ENCODE peak calls at places on chromosomes 6 and 20, in four cellular contexts. E is SK-N-SH, T is MM.1S, C is neural progenitor cell. Q is an unnamed sample.

GRCh38 chr6:128768187-128768586 is 114.8 kb upstream of the LAMA2 start:
- DNase-seq in E (no peak), T (no peak), C (no peak), Q (no peak)

GRCh38 chr6:66376021-66376420 is 669.0 kb upstream of the EYS start:
- DNase-seq in E (no peak), T (no peak), C (no peak), Q (peak)

GRCh38 chr20:37298190-37298939 is 8.9 kb downstream of the MANBAL start:
- DNase-seq in E (no peak), T (peak), C (no peak), Q (peak)

GRCh38 chr6:135274561-135275293 is 93.6 kb downstream of the MYB start:
- DNase-seq in E (no peak), T (no peak), C (no peak), Q (no peak)

GRCh38 chr6:159075506-159076100 is 30.8 kb upstream of the TAGAP start:
- DNase-seq in E (no peak), T (no peak), C (no peak), Q (no peak)

GRCh38 chr20:62955519-62956386 is 3.2 kb downstream of the SLC17A9 start:
- DNase-seq in E (no peak), T (no peak), C (no peak), Q (no peak)

GRCh38 chr6:157982580-157983438 is 1.1 kb downstream of the SYNJ2 start:
- DNase-seq in E (no peak), T (peak), C (peak), Q (peak)

GRCh38 chr6:127366281-127367022 is 23.0 kb upstream of the ECHDC1 start:
- DNase-seq in E (no peak), T (no peak), C (no peak), Q (peak)

GRCh38 chr20:20780127-20780822 is 67.8 kb upstream of the RALGAPA2 start:
- DNase-seq in E (no peak), T (no peak), C (no peak), Q (peak)

GRCh38 chr6:169618526-169619490 is 83.0 kb downstream of the WDR27 start:
- DNase-seq in E (no peak), T (no peak), C (no peak), Q (peak)

GRCh38 chr6:156775717-156776116 is 1.5 kb upstream of the ARID1B start:
- DNase-seq in E (no peak), T (no peak), C (no peak), Q (peak)

DNA sequence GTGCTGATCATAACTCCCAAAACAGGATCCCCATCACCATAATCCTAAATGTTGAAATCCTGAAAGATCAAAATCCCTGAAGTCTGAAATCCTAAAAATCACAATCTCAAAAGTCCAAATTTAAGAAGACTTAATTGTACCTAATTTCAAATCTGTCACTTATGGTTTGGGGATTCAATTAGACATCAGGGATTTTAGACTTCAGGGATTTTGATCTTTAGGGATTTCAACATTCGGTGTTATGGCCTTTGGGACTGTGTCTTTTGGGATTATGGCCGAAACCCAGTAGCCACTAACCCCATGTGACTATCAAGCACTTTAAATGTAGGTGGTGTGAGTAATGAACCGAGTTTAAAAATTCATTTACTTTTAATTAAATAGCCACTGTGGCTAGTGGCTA is 21.7 kb upstream of the AVP start:
- DNase-seq in E (no peak), T (no peak), C (no peak), Q (no peak)
- TF ChIP-seq EZH2phosphoT487 in E (no peak), T (no peak), C (no peak), Q (no peak)

GRCh38 chr6:33896391-33897192 is 92.8 kb upstream of the MLN start:
- DNase-seq in E (no peak), T (no peak), C (no peak), Q (peak)
- TF ChIP-seq EZH2phosphoT487 in E (no peak), T (no peak), C (no peak), Q (no peak)

DNA sequence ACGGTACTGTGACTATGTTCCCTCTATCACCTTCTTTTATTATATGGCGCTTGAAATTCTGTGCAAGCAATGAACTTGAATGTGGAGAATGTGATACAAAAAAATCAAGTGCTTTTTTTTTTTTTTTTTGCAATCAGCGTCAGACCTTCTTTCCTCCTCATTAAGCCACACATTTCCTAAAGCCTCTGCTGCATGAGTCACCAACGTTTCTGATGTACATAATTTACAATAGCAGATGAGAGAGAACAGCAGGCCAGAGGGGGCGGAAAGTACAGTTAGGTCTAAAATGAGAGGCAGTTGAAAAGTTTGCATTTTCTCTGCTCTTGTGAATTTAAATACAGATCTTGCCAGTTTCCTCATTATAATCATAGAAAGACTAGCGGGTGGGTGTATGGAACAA is 114.6 kb upstream of the RIPOR2 start:
- DNase-seq in E (no peak), T (no peak), C (no peak), Q (no peak)
- TF ChIP-seq EZH2phosphoT487 in E (no peak), T (no peak), C (no peak), Q (no peak)

DNA sequence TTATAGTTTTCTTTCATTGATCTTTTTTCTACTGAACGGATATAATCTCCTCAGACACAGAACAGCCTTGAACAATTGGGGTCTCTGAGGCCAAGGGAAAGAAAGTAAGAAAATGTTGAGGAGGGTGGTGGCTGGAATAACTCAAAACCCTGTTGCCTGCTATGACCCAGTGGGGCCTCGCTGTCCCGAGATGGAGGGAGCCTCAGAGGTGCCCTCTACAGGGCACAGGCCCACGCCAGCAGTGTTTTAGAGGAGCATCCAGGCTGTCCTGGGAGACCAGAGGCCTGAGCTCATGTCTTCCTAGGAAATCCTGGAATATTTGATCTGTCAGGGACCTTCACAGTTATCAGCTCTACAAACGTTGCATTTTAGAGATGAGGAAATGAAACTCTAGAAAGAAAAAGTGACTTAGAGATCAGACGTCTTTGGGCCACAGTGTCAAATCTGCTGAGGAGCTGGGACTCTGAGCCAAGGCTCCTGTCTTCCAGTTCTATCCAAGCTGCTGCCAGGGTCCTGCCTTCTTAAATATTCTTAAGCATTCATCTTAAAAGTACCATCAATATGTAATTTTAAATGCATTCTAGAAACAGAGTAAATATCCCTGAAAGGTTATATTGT is 26.3 kb downstream of the ALDH5A1 start:
- DNase-seq in E (peak), T (peak), C (peak), Q (peak)
- TF ChIP-seq EZH2phosphoT487 in E (no peak), T (no peak), C (no peak), Q (no peak)

DNA sequence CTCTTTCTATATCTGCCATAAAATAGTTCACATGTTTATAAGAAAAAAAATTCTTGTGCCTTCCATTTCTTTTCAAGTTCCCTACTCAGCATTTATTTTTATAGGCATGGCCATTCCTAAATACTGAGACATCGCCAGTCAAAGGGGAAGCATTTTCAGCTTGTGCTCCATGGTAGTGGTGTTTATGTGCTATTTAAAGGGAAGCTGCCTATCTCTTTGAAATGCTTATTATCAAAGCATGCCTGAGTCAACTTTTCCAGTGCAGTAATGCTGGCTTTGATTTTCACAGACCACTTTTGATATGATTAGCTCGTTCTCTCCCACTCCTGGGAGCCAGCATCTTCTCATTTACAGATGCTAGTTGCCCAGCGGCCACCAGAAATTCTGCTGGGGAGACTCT is 124.1 kb upstream of the RIN2 start:
- DNase-seq in E (no peak), T (no peak), C (no peak), Q (no peak)
- TF ChIP-seq EZH2phosphoT487 in E (no peak), T (no peak), C (no peak), Q (no peak)

DNA sequence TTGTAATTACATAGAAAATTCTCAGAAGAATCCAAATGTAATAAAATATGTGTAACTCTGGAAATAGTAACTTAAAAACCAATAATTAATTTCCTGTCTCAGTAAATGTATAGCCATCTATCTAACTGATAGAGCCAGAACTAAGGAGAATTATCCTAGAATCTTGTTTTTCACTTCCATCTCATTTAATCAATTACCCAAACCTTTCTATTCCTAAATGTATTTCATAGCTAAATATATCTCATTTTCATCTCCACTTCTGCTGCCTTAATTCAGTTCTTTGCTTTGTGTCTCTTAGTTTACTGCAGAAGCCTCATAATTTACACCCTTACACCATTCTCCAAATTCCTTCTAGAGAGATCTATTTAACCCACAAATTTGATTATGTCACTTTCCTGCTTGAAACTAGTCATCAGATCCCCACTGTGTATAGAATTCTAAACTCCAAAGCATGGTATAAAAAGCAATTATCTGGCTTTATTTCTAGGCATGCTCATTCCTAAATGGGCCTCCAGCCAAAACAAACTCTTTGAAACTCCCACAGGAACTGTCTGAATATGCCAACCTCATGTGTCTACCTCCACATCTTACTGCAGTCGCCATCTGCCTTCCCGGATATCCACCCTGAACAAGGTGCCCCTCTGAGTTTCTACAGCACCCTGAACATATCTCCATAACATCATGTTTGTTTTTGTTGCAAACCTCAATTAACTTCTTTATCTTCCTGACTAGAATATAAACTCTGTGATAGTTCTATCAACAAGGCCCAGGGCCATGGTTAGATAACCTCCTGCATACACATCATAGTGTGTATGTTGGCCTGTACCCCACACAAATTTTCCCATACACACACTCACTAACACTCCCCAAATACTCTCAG is 70.5 kb upstream of the ADTRP start:
- DNase-seq in E (no peak), T (no peak), C (no peak), Q (no peak)
- TF ChIP-seq EZH2phosphoT487 in E (no peak), T (no peak), C (no peak), Q (no peak)

DNA sequence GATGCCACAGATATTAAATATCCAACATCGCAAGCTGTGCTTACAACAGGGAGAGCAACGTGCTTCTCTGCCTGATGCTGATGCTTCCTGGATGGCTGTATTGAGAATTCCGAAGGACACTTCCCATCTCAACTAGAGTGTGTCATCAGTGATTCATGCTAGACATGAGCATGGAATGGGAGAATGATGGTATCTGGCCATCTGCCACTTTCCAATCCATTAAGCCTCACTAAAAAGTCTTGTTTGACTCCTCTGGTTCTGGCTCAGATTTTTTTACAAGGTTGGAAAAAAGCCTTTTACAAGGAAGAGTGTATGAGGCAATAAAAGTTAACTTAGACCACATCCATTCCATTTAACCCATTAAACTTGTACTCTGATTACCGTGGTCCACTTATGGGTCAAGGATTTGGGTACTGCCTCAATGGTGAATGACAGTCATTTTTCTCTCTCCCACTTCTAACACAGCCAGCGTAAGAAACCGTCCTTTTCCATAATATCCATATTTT is 265.3 kb downstream of the UST start:
- DNase-seq in E (no peak), T (no peak), C (no peak), Q (peak)
- TF ChIP-seq EZH2phosphoT487 in E (no peak), T (no peak), C (no peak), Q (no peak)

DNA sequence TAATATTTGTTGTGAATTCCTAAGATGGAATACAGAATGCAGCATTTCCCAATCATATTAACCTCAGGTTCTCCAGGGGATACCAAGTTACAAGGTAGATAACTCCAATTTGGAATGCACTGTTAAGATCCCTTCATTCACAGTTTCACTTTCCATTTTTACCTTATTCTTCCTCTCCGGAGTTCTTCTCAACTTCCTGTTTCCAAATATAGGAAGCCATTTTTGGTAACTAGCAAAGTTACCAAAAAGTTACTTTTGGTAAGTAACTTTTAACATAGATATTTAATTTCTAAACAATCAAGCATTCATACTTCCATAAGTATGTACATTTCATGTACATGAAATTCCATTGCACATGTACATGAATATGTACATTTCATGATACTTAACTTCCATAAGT is 63.5 kb upstream of the PHACTR2 start:
- DNase-seq in E (no peak), T (no peak), C (no peak), Q (no peak)
- TF ChIP-seq EZH2phosphoT487 in E (no peak), T (no peak), C (no peak), Q (no peak)

GRCh38 chr6:42896178-42896719 is 16.8 kb downstream of the RPL7L1 start:
- DNase-seq in E (no peak), T (no peak), C (no peak), Q (no peak)

GRCh38 chr6:42901538-42901957 is 14.3 kb upstream of the PTCRA start:
- DNase-seq in E (peak), T (peak), C (peak), Q (peak)

GRCh38 chr6:42904467-42904866 is 11.4 kb upstream of the PTCRA start:
- DNase-seq in E (no peak), T (no peak), C (no peak), Q (no peak)

GRCh38 chr6:42899871-42900270 is 16.0 kb upstream of the PTCRA start:
- DNase-seq in E (no peak), T (no peak), C (peak), Q (no peak)

GRCh38 chr6:42898891-42899361 is 16.9 kb upstream of the PTCRA start:
- DNase-seq in E (peak), T (peak), C (peak), Q (peak)
- TF ChIP-seq EZH2phosphoT487 in E (no peak), T (no peak), C (no peak), Q (no peak)

DNA sequence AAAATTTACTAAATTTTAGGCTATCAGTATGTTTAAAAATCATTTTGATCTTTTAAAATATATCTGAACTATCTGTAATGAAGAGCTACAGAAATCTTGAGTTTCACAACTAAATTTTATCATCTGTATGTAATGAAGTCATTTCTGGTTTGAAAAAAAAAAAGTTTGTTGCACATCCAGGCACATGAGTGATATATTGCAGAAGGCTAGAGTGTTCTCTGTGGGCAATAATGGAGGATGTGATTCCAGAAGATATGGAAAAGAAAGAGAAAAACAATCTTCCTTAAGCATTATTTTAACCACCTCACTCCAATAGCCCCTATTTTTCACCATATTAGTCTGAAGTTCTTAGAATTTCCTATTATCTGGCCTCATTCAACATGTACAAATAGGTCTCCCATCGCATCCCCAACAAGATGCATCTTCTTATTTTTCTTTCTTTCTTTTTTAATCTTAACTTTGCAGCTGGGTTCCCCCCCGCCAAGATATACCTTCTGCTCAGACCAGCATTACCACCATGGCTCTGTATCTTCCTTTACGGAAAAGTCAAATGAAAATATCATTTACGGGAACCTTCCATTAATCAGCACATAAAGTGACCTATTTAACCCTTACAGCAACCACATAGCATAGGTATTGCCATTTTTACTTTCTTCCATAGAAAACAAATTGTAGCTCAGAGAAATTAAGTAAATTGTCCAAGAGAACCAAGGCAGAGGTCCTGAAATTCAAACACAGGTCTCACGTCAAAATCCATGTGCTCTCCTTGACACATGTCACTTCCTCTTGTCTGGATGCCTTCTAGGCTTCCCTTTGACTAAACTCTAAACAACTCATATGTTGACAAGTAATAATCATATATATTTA is 116.9 kb downstream of the KIF13A start:
- DNase-seq in E (no peak), T (no peak), C (no peak), Q (no peak)
- TF ChIP-seq EZH2phosphoT487 in E (no peak), T (no peak), C (no peak), Q (no peak)